ENCODE peak calls at places on chromosomes 12 and 14, in four cellular contexts. One of them, this sample, is unnamed.
A peak's percentile ranks its signal among the peaks of the same experiment; 100 is the strongest.

GRCh38 chr14:31127690-31128089 is 79.9 kb downstream of the HECTD1 start:
- DNase-seq in CD8-positive, alpha-beta T cell: no peak
- DNase-seq in fibroblast of pulmonary artery: peak; percentile 4
- DNase-seq in fibroblast of lung: no peak
- DNase-seq in this sample: no peak

GRCh38 chr12:39697108-39697507 is 77.5 kb upstream of the ABCD2 start:
- DNase-seq in fibroblast of pulmonary artery: no peak
- DNase-seq in fibroblast of lung: no peak
- DNase-seq in CD8-positive, alpha-beta T cell: no peak
- DNase-seq in this sample: no peak

GRCh38 chr12:125169870-125170269 is 104.6 kb downstream of the AACS start:
- DNase-seq in fibroblast of lung: no peak
- DNase-seq in CD8-positive, alpha-beta T cell: no peak
- DNase-seq in fibroblast of pulmonary artery: no peak
- DNase-seq in this sample: no peak

GRCh38 chr12:97276198-97276580 is 186.4 kb upstream of the RMST start:
- DNase-seq in fibroblast of lung: no peak
- DNase-seq in fibroblast of pulmonary artery: no peak
- DNase-seq in CD8-positive, alpha-beta T cell: no peak
- DNase-seq in this sample: no peak

GRCh38 chr14:81269100-81269978 is 48.6 kb upstream of the GTF2A1 start:
- DNase-seq in CD8-positive, alpha-beta T cell: no peak
- DNase-seq in fibroblast of pulmonary artery: peak; percentile 77
- DNase-seq in fibroblast of lung: peak; percentile 57
- DNase-seq in this sample: peak; percentile 82

GRCh38 chr14:77140937-77141591 is 527 bp downstream of the ZDHHC22 start:
- DNase-seq in fibroblast of lung: peak; percentile 47
- DNase-seq in fibroblast of pulmonary artery: peak; percentile 18
- DNase-seq in CD8-positive, alpha-beta T cell: no peak
- DNase-seq in this sample: no peak

GRCh38 chr14:105528197-105528858 is 1.9 kb downstream of the TMEM121 start:
- DNase-seq in CD8-positive, alpha-beta T cell: peak; percentile 87
- DNase-seq in fibroblast of pulmonary artery: peak; percentile 73
- DNase-seq in fibroblast of lung: peak; percentile 59
- DNase-seq in this sample: peak; percentile 66

GRCh38 chr14:49972840-49973239 is 80.0 kb downstream of the ARF6 start:
- DNase-seq in fibroblast of pulmonary artery: peak; percentile 85
- DNase-seq in fibroblast of lung: peak; percentile 94
- DNase-seq in CD8-positive, alpha-beta T cell: peak; percentile 56
- DNase-seq in this sample: peak; percentile 89

GRCh38 chr12:100995201-100995600 is 200.6 kb downstream of the ANO4 start:
- DNase-seq in CD8-positive, alpha-beta T cell: no peak
- DNase-seq in fibroblast of pulmonary artery: peak; percentile 91
- DNase-seq in fibroblast of lung: peak; percentile 87
- DNase-seq in this sample: peak; percentile 62

GRCh38 chr12:121767525-121768016 is 25.9 kb downstream of the RHOF start:
- DNase-seq in fibroblast of lung: peak; percentile 88
- DNase-seq in CD8-positive, alpha-beta T cell: no peak
- DNase-seq in fibroblast of pulmonary artery: peak; percentile 80
- DNase-seq in this sample: peak; percentile 86

GRCh38 chr12:75587340-75588106 is 76.1 kb upstream of the KRR1 start:
- DNase-seq in fibroblast of pulmonary artery: peak; percentile 15
- DNase-seq in fibroblast of lung: peak; percentile 45
- DNase-seq in CD8-positive, alpha-beta T cell: no peak
- DNase-seq in this sample: peak; percentile 54

GRCh38 chr12:82366182-82366581 is 7.9 kb downstream of the METTL25 start:
- DNase-seq in CD8-positive, alpha-beta T cell: no peak
- DNase-seq in fibroblast of lung: no peak
- DNase-seq in fibroblast of pulmonary artery: no peak
- DNase-seq in this sample: no peak

GRCh38 chr14:35252485-35252884 is 39.7 kb upstream of the PSMA6 start:
- DNase-seq in fibroblast of pulmonary artery: no peak
- DNase-seq in fibroblast of lung: no peak
- DNase-seq in CD8-positive, alpha-beta T cell: no peak
- DNase-seq in this sample: no peak

GRCh38 chr12:105409881-105410471 is 79.5 kb downstream of the C12orf75 start:
- DNase-seq in CD8-positive, alpha-beta T cell: peak; percentile 53
- DNase-seq in fibroblast of lung: peak; percentile 50
- DNase-seq in fibroblast of pulmonary artery: peak; percentile 75
- DNase-seq in this sample: peak; percentile 71

GRCh38 chr12:106736051-106736957 is 38.2 kb upstream of the RIC8B start:
- DNase-seq in fibroblast of lung: no peak
- DNase-seq in fibroblast of pulmonary artery: no peak
- DNase-seq in CD8-positive, alpha-beta T cell: no peak
- DNase-seq in this sample: peak; percentile 3

GRCh38 chr14:69043007-69043444 is 63.9 kb upstream of the ACTN1 start:
- DNase-seq in fibroblast of pulmonary artery: peak; percentile 34
- DNase-seq in fibroblast of lung: no peak
- DNase-seq in CD8-positive, alpha-beta T cell: no peak
- DNase-seq in this sample: no peak

GRCh38 chr12:89499857-89500256 is 24.7 kb downstream of the GALNT4 start:
- DNase-seq in fibroblast of pulmonary artery: no peak
- DNase-seq in CD8-positive, alpha-beta T cell: no peak
- DNase-seq in fibroblast of lung: no peak
- DNase-seq in this sample: no peak

DNA sequence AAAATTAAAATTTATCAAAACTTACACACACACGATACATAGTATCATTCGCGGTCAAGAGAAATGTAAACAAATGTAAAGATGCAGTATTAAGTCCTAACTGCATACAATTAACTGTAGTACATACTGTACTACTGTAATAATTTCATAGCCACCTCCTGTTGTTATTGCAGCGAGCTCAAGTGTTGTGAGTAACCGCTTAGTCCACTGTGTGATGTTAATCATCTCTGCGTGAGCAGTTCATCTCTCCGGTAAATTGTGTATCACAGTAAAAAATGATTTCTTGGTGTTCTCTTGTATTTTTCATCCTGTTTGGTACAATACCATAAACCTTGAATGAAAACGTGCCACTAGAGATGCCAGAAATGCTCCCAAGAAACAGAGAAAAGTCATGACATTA is 6.5 kb downstream of the EPS8 start:
- DNase-seq in fibroblast of pulmonary artery: no peak
- DNase-seq in CD8-positive, alpha-beta T cell: no peak
- DNase-seq in fibroblast of lung: peak; percentile 74
- DNase-seq in this sample: no peak
- H3K4me3 ChIP-seq in fibroblast of pulmonary artery: no peak overlapping the region
- H3K4me3 ChIP-seq in CD8-positive, alpha-beta T cell: no peak overlapping the region
- H3K4me3 ChIP-seq in fibroblast of lung: no peak overlapping the region
- H3K4me3 ChIP-seq in this sample: no peak overlapping the region

GRCh38 chr12:51419473-51420228 is 5.0 kb upstream of the SLC4A8 start:
- DNase-seq in fibroblast of lung: peak; percentile 7
- DNase-seq in CD8-positive, alpha-beta T cell: no peak
- DNase-seq in fibroblast of pulmonary artery: peak; percentile 20
- DNase-seq in this sample: no peak
- TF ChIP-seq CTCF in fibroblast of lung: peak; percentile 28
- TF ChIP-seq CTCF in CD8-positive, alpha-beta T cell: no peak
- TF ChIP-seq CTCF in fibroblast of pulmonary artery: peak; percentile 17
- TF ChIP-seq CTCF in this sample: no peak

GRCh38 chr14:91115986-91116385 is 2.1 kb downstream of the DGLUCY start:
- DNase-seq in CD8-positive, alpha-beta T cell: no peak
- DNase-seq in fibroblast of pulmonary artery: peak; percentile 21
- DNase-seq in fibroblast of lung: peak; percentile 20
- DNase-seq in this sample: peak; percentile 51

GRCh38 chr14:91117960-91118359 is 4.1 kb downstream of the DGLUCY start:
- DNase-seq in fibroblast of lung: no peak
- DNase-seq in CD8-positive, alpha-beta T cell: no peak
- DNase-seq in fibroblast of pulmonary artery: no peak
- DNase-seq in this sample: no peak

GRCh38 chr14:91118511-91119068 is 4.7 kb downstream of the DGLUCY start:
- DNase-seq in fibroblast of lung: no peak
- DNase-seq in fibroblast of pulmonary artery: no peak
- DNase-seq in CD8-positive, alpha-beta T cell: no peak
- DNase-seq in this sample: no peak

GRCh38 chr14:91114079-91115065 is 499 bp downstream of the DGLUCY start:
- DNase-seq in fibroblast of pulmonary artery: peak; percentile 44
- DNase-seq in fibroblast of lung: peak; percentile 34
- DNase-seq in CD8-positive, alpha-beta T cell: peak; percentile 81
- DNase-seq in this sample: peak; percentile 39

DNA sequence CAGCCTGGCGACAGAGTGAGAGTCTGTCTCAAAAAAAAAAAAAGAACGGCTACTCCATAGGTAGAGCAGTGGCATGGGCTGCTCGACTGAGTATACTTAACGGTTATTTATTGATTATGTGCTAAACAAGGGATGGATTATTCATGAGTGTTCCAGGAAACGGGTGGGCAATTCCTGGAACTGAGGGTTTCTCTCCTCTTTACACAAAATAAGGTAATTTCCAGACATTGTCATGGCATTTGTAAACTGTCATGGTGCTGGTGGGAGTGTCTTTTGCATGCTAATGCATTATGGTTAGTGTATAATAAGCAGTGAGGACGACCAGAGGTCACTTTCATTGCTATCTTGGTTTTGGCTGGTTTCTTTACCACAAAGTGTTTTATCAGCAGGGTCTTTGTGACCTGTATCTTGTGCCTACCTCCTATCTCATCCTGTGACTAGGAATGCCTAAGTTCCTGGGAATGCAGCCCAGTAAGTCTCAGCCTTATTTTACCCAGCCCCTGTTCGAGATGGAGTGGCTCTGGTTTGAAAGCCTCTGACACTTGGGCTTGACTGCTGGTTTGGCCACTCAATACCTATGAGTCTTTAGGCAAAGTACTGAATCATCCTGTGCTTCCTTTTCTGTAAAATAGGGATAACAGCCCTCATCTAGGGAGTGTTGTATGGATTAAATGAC is 3.2 kb downstream of the DGLUCY start:
- DNase-seq in CD8-positive, alpha-beta T cell: no peak
- DNase-seq in fibroblast of pulmonary artery: no peak
- DNase-seq in fibroblast of lung: peak; percentile 15
- DNase-seq in this sample: peak; percentile 55
- H3K4me3 ChIP-seq in CD8-positive, alpha-beta T cell: peak overlapping the region; percentile 93
- H3K4me3 ChIP-seq in fibroblast of pulmonary artery: no peak overlapping the region
- H3K4me3 ChIP-seq in fibroblast of lung: no peak overlapping the region
- H3K4me3 ChIP-seq in this sample: no peak overlapping the region

DNA sequence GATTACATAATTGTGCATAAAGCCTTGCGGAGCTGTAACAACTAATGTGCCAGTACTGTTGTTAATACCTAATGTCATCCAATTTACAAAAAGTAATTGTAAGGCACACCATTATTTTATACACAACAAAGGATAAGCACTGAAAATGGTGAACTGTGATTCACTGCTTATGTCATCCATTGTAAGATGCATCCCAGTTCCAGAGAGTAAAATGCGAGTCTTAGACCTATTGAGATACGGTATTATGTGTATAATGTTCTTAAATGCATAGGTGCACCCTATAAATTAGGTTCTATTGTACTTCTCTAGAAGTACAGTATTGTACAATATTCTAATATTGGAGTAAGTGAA is 395 bp downstream of the PARP2 start:
- DNase-seq in fibroblast of lung: peak; percentile 33
- DNase-seq in CD8-positive, alpha-beta T cell: no peak
- DNase-seq in fibroblast of pulmonary artery: peak; percentile 40
- DNase-seq in this sample: peak; percentile 49
- TF ChIP-seq CTCF in fibroblast of lung: no peak
- TF ChIP-seq CTCF in CD8-positive, alpha-beta T cell: peak; percentile 2
- TF ChIP-seq CTCF in fibroblast of pulmonary artery: no peak
- TF ChIP-seq CTCF in this sample: no peak

DNA sequence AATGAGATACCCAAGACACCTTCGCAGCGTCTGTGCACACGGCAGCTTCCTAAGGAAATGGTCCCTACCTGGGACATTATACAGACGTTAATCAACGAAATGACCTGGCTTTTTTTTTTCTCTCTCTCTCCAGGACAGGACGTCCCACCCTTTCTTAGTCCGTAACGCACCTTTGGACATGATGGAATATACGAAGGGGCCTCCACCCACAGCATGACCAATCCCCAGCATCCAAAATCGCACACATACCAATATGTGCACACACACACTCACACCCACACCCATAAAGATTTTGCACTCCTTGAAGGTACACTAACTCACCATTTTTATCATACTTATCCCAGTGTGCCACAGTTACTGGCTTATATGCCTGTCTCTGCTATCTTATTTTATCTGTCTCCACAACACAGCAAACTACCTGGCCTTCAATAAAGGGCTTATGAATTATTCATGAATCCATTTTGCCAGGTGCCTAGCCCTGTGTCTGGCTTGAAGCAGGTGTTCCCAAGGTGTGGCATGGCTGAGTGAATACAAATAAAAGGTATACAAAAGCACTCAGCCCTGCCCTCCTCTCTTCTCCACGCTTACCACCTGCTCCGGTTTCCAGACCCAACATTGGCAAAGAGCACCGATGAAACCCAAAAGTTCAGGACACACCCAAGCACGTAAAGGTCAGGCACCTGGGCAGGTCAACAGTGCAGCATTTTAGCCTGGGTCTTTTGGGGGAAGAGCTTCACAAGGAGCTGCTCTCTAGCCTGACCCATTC is 2.2 kb downstream of the SCNN1A start:
- DNase-seq in CD8-positive, alpha-beta T cell: no peak
- DNase-seq in fibroblast of pulmonary artery: no peak
- DNase-seq in fibroblast of lung: no peak
- DNase-seq in this sample: no peak
- H3K4me3 ChIP-seq in CD8-positive, alpha-beta T cell: no peak overlapping the region
- H3K4me3 ChIP-seq in fibroblast of pulmonary artery: no peak overlapping the region
- H3K4me3 ChIP-seq in fibroblast of lung: no peak overlapping the region
- H3K4me3 ChIP-seq in this sample: no peak overlapping the region

GRCh38 chr14:90193925-90194324 is 62.4 kb upstream of the PSMC1 start:
- DNase-seq in CD8-positive, alpha-beta T cell: no peak
- DNase-seq in fibroblast of lung: no peak
- DNase-seq in fibroblast of pulmonary artery: peak; percentile 2
- DNase-seq in this sample: no peak
- TF ChIP-seq CTCF in CD8-positive, alpha-beta T cell: no peak
- TF ChIP-seq CTCF in fibroblast of lung: peak; percentile 12
- TF ChIP-seq CTCF in fibroblast of pulmonary artery: peak; percentile 12
- TF ChIP-seq CTCF in this sample: peak; percentile 3

GRCh38 chr12:109378579-109378978 is 30.9 kb downstream of the MYO1H start:
- DNase-seq in fibroblast of lung: no peak
- DNase-seq in CD8-positive, alpha-beta T cell: no peak
- DNase-seq in fibroblast of pulmonary artery: no peak
- DNase-seq in this sample: no peak
- H3K4me3 ChIP-seq in fibroblast of lung: no peak overlapping the region
- H3K4me3 ChIP-seq in CD8-positive, alpha-beta T cell: no peak overlapping the region
- H3K4me3 ChIP-seq in fibroblast of pulmonary artery: no peak overlapping the region
- H3K4me3 ChIP-seq in this sample: no peak overlapping the region

GRCh38 chr14:63273717-63274673 is 44.7 kb downstream of the GPHB5 start:
- DNase-seq in fibroblast of lung: no peak
- DNase-seq in fibroblast of pulmonary artery: peak; percentile 13
- DNase-seq in CD8-positive, alpha-beta T cell: no peak
- DNase-seq in this sample: peak; percentile 87
- TF ChIP-seq CTCF in fibroblast of lung: no peak
- TF ChIP-seq CTCF in fibroblast of pulmonary artery: no peak
- TF ChIP-seq CTCF in CD8-positive, alpha-beta T cell: no peak
- TF ChIP-seq CTCF in this sample: no peak

DNA sequence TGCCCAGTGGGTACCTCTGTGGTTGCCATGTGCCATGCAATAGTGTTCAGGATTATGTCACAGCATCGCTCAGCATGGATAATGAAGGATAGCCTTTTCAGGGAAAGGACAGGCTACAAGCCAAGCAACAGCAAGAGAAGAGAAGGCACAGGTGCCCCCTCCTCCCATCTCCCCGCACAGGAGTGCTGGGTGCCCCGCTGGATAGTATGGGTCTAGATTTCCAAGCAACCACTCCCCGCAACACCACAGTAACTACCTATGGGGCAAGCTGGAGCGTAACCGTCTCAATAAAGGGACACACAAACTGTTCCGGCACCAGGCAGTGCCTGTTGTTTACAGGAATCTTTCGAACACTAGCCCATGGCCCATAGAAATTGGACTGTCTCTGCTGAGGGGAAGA is 222.2 kb downstream of the ITPR2 start:
- DNase-seq in fibroblast of pulmonary artery: no peak
- DNase-seq in CD8-positive, alpha-beta T cell: no peak
- DNase-seq in fibroblast of lung: no peak
- DNase-seq in this sample: no peak
- H3K4me3 ChIP-seq in fibroblast of pulmonary artery: no peak overlapping the region
- H3K4me3 ChIP-seq in CD8-positive, alpha-beta T cell: no peak overlapping the region
- H3K4me3 ChIP-seq in fibroblast of lung: no peak overlapping the region
- H3K4me3 ChIP-seq in this sample: no peak overlapping the region